ENCODE peak calls at places on chromosomes 5 and 9, in ten cellular contexts. One of them, this sample, is unnamed.

GRCh38 chr5:93346301-93346700 is 234.7 kb downstream of the NR2F1-AS1 start:
- DNase-seq in WTC11: no peak
- DNase-seq in NCI-H1417: no peak
- DNase-seq in PC-9: no peak
- DNase-seq in astrocyte: no peak
- DNase-seq in iPS-NIHi11: no peak
- DNase-seq in fibroblast of lung: no peak
- DNase-seq in pancreas: no peak
- DNase-seq in activated CD4-positive, alpha-beta T cell treated with anti-CD3 and anti-CD28 coated beads, Interleukin-2, amount 50 U/mL, for 48 hours: no peak
- DNase-seq in skeletal muscle cell: no peak
- DNase-seq in this sample: no peak

GRCh38 chr9:90000925-90001324 is 396.1 kb downstream of the GADD45G start:
- DNase-seq in WTC11: no peak
- DNase-seq in NCI-H1417: peak
- DNase-seq in PC-9: no peak
- DNase-seq in astrocyte: no peak
- DNase-seq in iPS-NIHi11: no peak
- DNase-seq in fibroblast of lung: peak
- DNase-seq in pancreas: no peak
- DNase-seq in activated CD4-positive, alpha-beta T cell treated with anti-CD3 and anti-CD28 coated beads, Interleukin-2, amount 50 U/mL, for 48 hours: no peak
- DNase-seq in skeletal muscle cell: no peak
- DNase-seq in this sample: no peak

GRCh38 chr5:108418172-108418571 is 36.3 kb upstream of the FBXL17 start:
- DNase-seq in WTC11: no peak
- DNase-seq in NCI-H1417: no peak
- DNase-seq in PC-9: no peak
- DNase-seq in astrocyte: no peak
- DNase-seq in iPS-NIHi11: no peak
- DNase-seq in fibroblast of lung: no peak
- DNase-seq in pancreas: peak
- DNase-seq in activated CD4-positive, alpha-beta T cell treated with anti-CD3 and anti-CD28 coated beads, Interleukin-2, amount 50 U/mL, for 48 hours: no peak
- DNase-seq in skeletal muscle cell: no peak
- DNase-seq in this sample: no peak

GRCh38 chr9:91214086-91214485 is 147.6 kb downstream of the AUH start:
- DNase-seq in WTC11: no peak
- DNase-seq in NCI-H1417: no peak
- DNase-seq in PC-9: no peak
- DNase-seq in astrocyte: peak
- DNase-seq in iPS-NIHi11: no peak
- DNase-seq in fibroblast of lung: no peak
- DNase-seq in pancreas: no peak
- DNase-seq in activated CD4-positive, alpha-beta T cell treated with anti-CD3 and anti-CD28 coated beads, Interleukin-2, amount 50 U/mL, for 48 hours: no peak
- DNase-seq in skeletal muscle cell: no peak
- DNase-seq in this sample: no peak

GRCh38 chr9:135328485-135329417 is 150.8 kb upstream of the PPP1R26 start:
- DNase-seq in WTC11: peak
- DNase-seq in NCI-H1417: no peak
- DNase-seq in PC-9: no peak
- DNase-seq in astrocyte: no peak
- DNase-seq in iPS-NIHi11: no peak
- DNase-seq in fibroblast of lung: no peak
- DNase-seq in pancreas: no peak
- DNase-seq in activated CD4-positive, alpha-beta T cell treated with anti-CD3 and anti-CD28 coated beads, Interleukin-2, amount 50 U/mL, for 48 hours: no peak
- DNase-seq in skeletal muscle cell: no peak
- DNase-seq in this sample: peak

GRCh38 chr5:146410272-146410671 is 36.9 kb upstream of the TCERG1 start:
- DNase-seq in WTC11: no peak
- DNase-seq in NCI-H1417: no peak
- DNase-seq in PC-9: no peak
- DNase-seq in astrocyte: no peak
- DNase-seq in iPS-NIHi11: no peak
- DNase-seq in fibroblast of lung: no peak
- DNase-seq in pancreas: no peak
- DNase-seq in activated CD4-positive, alpha-beta T cell treated with anti-CD3 and anti-CD28 coated beads, Interleukin-2, amount 50 U/mL, for 48 hours: no peak
- DNase-seq in skeletal muscle cell: no peak
- DNase-seq in this sample: no peak

GRCh38 chr9:109092051-109092580 is 27.6 kb downstream of the TMEM245 start:
- DNase-seq in WTC11: no peak
- DNase-seq in NCI-H1417: no peak
- DNase-seq in PC-9: no peak
- DNase-seq in astrocyte: no peak
- DNase-seq in iPS-NIHi11: no peak
- DNase-seq in fibroblast of lung: no peak
- DNase-seq in pancreas: no peak
- DNase-seq in activated CD4-positive, alpha-beta T cell treated with anti-CD3 and anti-CD28 coated beads, Interleukin-2, amount 50 U/mL, for 48 hours: no peak
- DNase-seq in skeletal muscle cell: no peak
- DNase-seq in this sample: no peak

GRCh38 chr9:21974542-21975409 is 19.4 kb downstream of the CDKN2A start:
- DNase-seq in WTC11: peak
- DNase-seq in NCI-H1417: no peak
- DNase-seq in PC-9: peak
- DNase-seq in astrocyte: peak
- DNase-seq in iPS-NIHi11: peak
- DNase-seq in fibroblast of lung: no peak
- DNase-seq in pancreas: peak
- DNase-seq in activated CD4-positive, alpha-beta T cell treated with anti-CD3 and anti-CD28 coated beads, Interleukin-2, amount 50 U/mL, for 48 hours: peak
- DNase-seq in skeletal muscle cell: no peak
- DNase-seq in this sample: no peak

GRCh38 chr5:105392710-105393149 is 1830.1 kb upstream of the NUDT12 start:
- DNase-seq in WTC11: no peak
- DNase-seq in NCI-H1417: no peak
- DNase-seq in PC-9: peak
- DNase-seq in astrocyte: no peak
- DNase-seq in iPS-NIHi11: no peak
- DNase-seq in fibroblast of lung: no peak
- DNase-seq in pancreas: no peak
- DNase-seq in activated CD4-positive, alpha-beta T cell treated with anti-CD3 and anti-CD28 coated beads, Interleukin-2, amount 50 U/mL, for 48 hours: no peak
- DNase-seq in skeletal muscle cell: no peak
- DNase-seq in this sample: no peak

GRCh38 chr5:72817076-72817476 is 615 bp downstream of the TNPO1 start:
- DNase-seq in WTC11: no peak
- DNase-seq in NCI-H1417: peak
- DNase-seq in PC-9: no peak
- DNase-seq in astrocyte: peak
- DNase-seq in iPS-NIHi11: peak
- DNase-seq in fibroblast of lung: peak
- DNase-seq in pancreas: peak
- DNase-seq in activated CD4-positive, alpha-beta T cell treated with anti-CD3 and anti-CD28 coated beads, Interleukin-2, amount 50 U/mL, for 48 hours: peak
- DNase-seq in skeletal muscle cell: peak
- DNase-seq in this sample: peak

GRCh38 chr9:3040761-3041160 is 196.9 kb upstream of the PUM3 start:
- DNase-seq in WTC11: no peak
- DNase-seq in NCI-H1417: no peak
- DNase-seq in PC-9: no peak
- DNase-seq in astrocyte: no peak
- DNase-seq in iPS-NIHi11: no peak
- DNase-seq in fibroblast of lung: no peak
- DNase-seq in pancreas: no peak
- DNase-seq in activated CD4-positive, alpha-beta T cell treated with anti-CD3 and anti-CD28 coated beads, Interleukin-2, amount 50 U/mL, for 48 hours: no peak
- DNase-seq in skeletal muscle cell: no peak
- DNase-seq in this sample: no peak

GRCh38 chr5:151174612-151175101 is 17.1 kb upstream of the ANXA6 start:
- DNase-seq in WTC11: no peak
- DNase-seq in NCI-H1417: no peak
- DNase-seq in PC-9: no peak
- DNase-seq in astrocyte: no peak
- DNase-seq in iPS-NIHi11: peak
- DNase-seq in fibroblast of lung: peak
- DNase-seq in pancreas: no peak
- DNase-seq in activated CD4-positive, alpha-beta T cell treated with anti-CD3 and anti-CD28 coated beads, Interleukin-2, amount 50 U/mL, for 48 hours: peak
- DNase-seq in skeletal muscle cell: no peak
- DNase-seq in this sample: peak

GRCh38 chr9:17052626-17053025 is 82.2 kb upstream of the CNTLN start:
- DNase-seq in WTC11: no peak
- DNase-seq in NCI-H1417: peak
- DNase-seq in PC-9: no peak
- DNase-seq in astrocyte: no peak
- DNase-seq in iPS-NIHi11: peak
- DNase-seq in fibroblast of lung: no peak
- DNase-seq in pancreas: no peak
- DNase-seq in activated CD4-positive, alpha-beta T cell treated with anti-CD3 and anti-CD28 coated beads, Interleukin-2, amount 50 U/mL, for 48 hours: no peak
- DNase-seq in skeletal muscle cell: no peak
- DNase-seq in this sample: no peak

GRCh38 chr5:51960617-51961115 is 577.4 kb downstream of the ISL1 start:
- DNase-seq in WTC11: no peak
- DNase-seq in NCI-H1417: peak
- DNase-seq in PC-9: no peak
- DNase-seq in astrocyte: no peak
- DNase-seq in iPS-NIHi11: no peak
- DNase-seq in fibroblast of lung: peak
- DNase-seq in pancreas: no peak
- DNase-seq in activated CD4-positive, alpha-beta T cell treated with anti-CD3 and anti-CD28 coated beads, Interleukin-2, amount 50 U/mL, for 48 hours: no peak
- DNase-seq in skeletal muscle cell: no peak
- DNase-seq in this sample: no peak

GRCh38 chr5:148374693-148375360 is 8.9 kb upstream of the FBXO38 start:
- DNase-seq in WTC11: peak
- DNase-seq in NCI-H1417: peak
- DNase-seq in PC-9: peak
- DNase-seq in astrocyte: peak
- DNase-seq in iPS-NIHi11: peak
- DNase-seq in fibroblast of lung: peak
- DNase-seq in pancreas: no peak
- DNase-seq in activated CD4-positive, alpha-beta T cell treated with anti-CD3 and anti-CD28 coated beads, Interleukin-2, amount 50 U/mL, for 48 hours: peak
- DNase-seq in skeletal muscle cell: peak
- DNase-seq in this sample: peak

GRCh38 chr9:112556497-112557085 is 70.0 kb downstream of the KIAA1958 start:
- DNase-seq in WTC11: no peak
- DNase-seq in NCI-H1417: no peak
- DNase-seq in PC-9: peak
- DNase-seq in astrocyte: peak
- DNase-seq in iPS-NIHi11: no peak
- DNase-seq in fibroblast of lung: peak
- DNase-seq in pancreas: no peak
- DNase-seq in activated CD4-positive, alpha-beta T cell treated with anti-CD3 and anti-CD28 coated beads, Interleukin-2, amount 50 U/mL, for 48 hours: no peak
- DNase-seq in skeletal muscle cell: no peak
- DNase-seq in this sample: no peak

GRCh38 chr5:138663009-138663408 is 87.8 kb upstream of the HSPA9 start:
- DNase-seq in WTC11: no peak
- DNase-seq in NCI-H1417: no peak
- DNase-seq in PC-9: no peak
- DNase-seq in astrocyte: no peak
- DNase-seq in iPS-NIHi11: no peak
- DNase-seq in fibroblast of lung: no peak
- DNase-seq in pancreas: no peak
- DNase-seq in activated CD4-positive, alpha-beta T cell treated with anti-CD3 and anti-CD28 coated beads, Interleukin-2, amount 50 U/mL, for 48 hours: no peak
- DNase-seq in skeletal muscle cell: no peak
- DNase-seq in this sample: no peak

GRCh38 chr5:175853573-175854230 is 17.7 kb upstream of the CPLX2 start:
- DNase-seq in WTC11: no peak
- DNase-seq in NCI-H1417: no peak
- DNase-seq in PC-9: no peak
- DNase-seq in astrocyte: no peak
- DNase-seq in iPS-NIHi11: no peak
- DNase-seq in fibroblast of lung: no peak
- DNase-seq in pancreas: no peak
- DNase-seq in activated CD4-positive, alpha-beta T cell treated with anti-CD3 and anti-CD28 coated beads, Interleukin-2, amount 50 U/mL, for 48 hours: no peak
- DNase-seq in skeletal muscle cell: no peak
- DNase-seq in this sample: no peak

GRCh38 chr9:117929873-117930272 is 225.7 kb downstream of the TLR4 start:
- DNase-seq in WTC11: no peak
- DNase-seq in NCI-H1417: peak
- DNase-seq in PC-9: no peak
- DNase-seq in astrocyte: no peak
- DNase-seq in iPS-NIHi11: no peak
- DNase-seq in fibroblast of lung: no peak
- DNase-seq in pancreas: no peak
- DNase-seq in activated CD4-positive, alpha-beta T cell treated with anti-CD3 and anti-CD28 coated beads, Interleukin-2, amount 50 U/mL, for 48 hours: no peak
- DNase-seq in skeletal muscle cell: no peak
- DNase-seq in this sample: no peak

GRCh38 chr9:34343090-34343489 is 13.7 kb downstream of the NUDT2 start:
- DNase-seq in WTC11: no peak
- DNase-seq in NCI-H1417: no peak
- DNase-seq in PC-9: no peak
- DNase-seq in astrocyte: no peak
- DNase-seq in iPS-NIHi11: no peak
- DNase-seq in fibroblast of lung: peak
- DNase-seq in pancreas: peak
- DNase-seq in activated CD4-positive, alpha-beta T cell treated with anti-CD3 and anti-CD28 coated beads, Interleukin-2, amount 50 U/mL, for 48 hours: no peak
- DNase-seq in skeletal muscle cell: no peak
- DNase-seq in this sample: peak

GRCh38 chr5:37615184-37615583 is 224.7 kb downstream of the GDNF start:
- DNase-seq in WTC11: no peak
- DNase-seq in NCI-H1417: no peak
- DNase-seq in PC-9: no peak
- DNase-seq in astrocyte: peak
- DNase-seq in iPS-NIHi11: no peak
- DNase-seq in fibroblast of lung: peak
- DNase-seq in pancreas: no peak
- DNase-seq in activated CD4-positive, alpha-beta T cell treated with anti-CD3 and anti-CD28 coated beads, Interleukin-2, amount 50 U/mL, for 48 hours: no peak
- DNase-seq in skeletal muscle cell: peak
- DNase-seq in this sample: no peak

GRCh38 chr9:130358928-130359327 is 85.8 kb upstream of the ASS1 start:
- DNase-seq in WTC11: no peak
- DNase-seq in NCI-H1417: no peak
- DNase-seq in PC-9: no peak
- DNase-seq in astrocyte: no peak
- DNase-seq in iPS-NIHi11: no peak
- DNase-seq in fibroblast of lung: no peak
- DNase-seq in pancreas: no peak
- DNase-seq in activated CD4-positive, alpha-beta T cell treated with anti-CD3 and anti-CD28 coated beads, Interleukin-2, amount 50 U/mL, for 48 hours: no peak
- DNase-seq in skeletal muscle cell: no peak
- DNase-seq in this sample: no peak

This sample was measured in uterus.